ENCODE peak calls at places on chromosomes 1 and 21, in seven cellular contexts. B is keratinocyte; U is RWPE2; N is pancreas; P is CD8-positive, alpha-beta T cell; G is esophagus squamous epithelium; L is tibial nerve. E is an unnamed sample. For H3K27me3, the result is how much of the 10 kb centered on the place peaks cover.

GRCh38 chr1:51344602-51345299 is 14.4 kb upstream of the TTC39A start:
- DNase-seq in B (no peak), U (no peak), N (peak), P (no peak), G (no peak), L (no peak), E (no peak)

GRCh38 chr1:10726355-10726754 is 70.1 kb downstream of the CASZ1 start:
- DNase-seq in B (no peak), U (no peak), N (peak), P (no peak), G (no peak), L (no peak), E (peak)

GRCh38 chr1:238653693-238654321 is 732.6 kb upstream of the CHRM3 start:
- DNase-seq in B (no peak), U (no peak), N (no peak), P (no peak), G (no peak), L (no peak), E (no peak)

GRCh38 chr1:94672934-94673333 is 131.4 kb upstream of the F3 start:
- DNase-seq in B (no peak), U (no peak), N (no peak), P (no peak), G (no peak), L (no peak), E (no peak)

GRCh38 chr1:51630393-51630792 is 13.5 kb downstream of the OSBPL9 start:
- DNase-seq in B (no peak), U (no peak), N (no peak), P (no peak), G (no peak), L (no peak), E (no peak)

GRCh38 chr21:25657140-25657539 is 18.1 kb downstream of the JAM2 start:
- DNase-seq in B (no peak), U (no peak), N (no peak), P (no peak), G (no peak), L (no peak), E (no peak)

GRCh38 chr1:113818585-113818984 is 6.3 kb upstream of the RSBN1 start:
- DNase-seq in B (no peak), U (no peak), N (no peak), P (no peak), G (no peak), L (no peak), E (no peak)

GRCh38 chr1:170929835-170930554 is 5.3 kb upstream of the MROH9 start:
- DNase-seq in B (no peak), U (no peak), N (no peak), P (no peak), G (no peak), L (no peak), E (no peak)

GRCh38 chr1:225709101-225709500 is 56.2 kb upstream of the ENAH start:
- DNase-seq in B (peak), U (no peak), N (no peak), P (no peak), G (no peak), L (no peak), E (no peak)

GRCh38 chr21:44697811-44698734 is 1.1 kb downstream of the KRTAP10-12 start:
- DNase-seq in B (no peak), U (no peak), N (no peak), P (peak), G (no peak), L (no peak), E (no peak)

GRCh38 chr1:74733616-74734484 is 898 bp downstream of the TYW3 start:
- DNase-seq in B (peak), U (no peak), N (peak), P (no peak), G (no peak), L (no peak), E (no peak)

GRCh38 chr21:35619184-35619583 is 441.1 kb downstream of the SETD4 start:
- DNase-seq in B (peak), U (no peak), N (no peak), P (no peak), G (no peak), L (no peak), E (no peak)

GRCh38 chr21:35624896-35625295 is 435.4 kb downstream of the SETD4 start:
- DNase-seq in B (no peak), U (no peak), N (no peak), P (no peak), G (no peak), L (no peak), E (no peak)

GRCh38 chr21:35617491-35617890 is 442.8 kb downstream of the SETD4 start:
- DNase-seq in B (no peak), U (no peak), N (no peak), P (no peak), G (no peak), L (no peak), E (no peak)

GRCh38 chr21:35627462-35627861 is 432.9 kb downstream of the SETD4 start:
- DNase-seq in B (no peak), U (no peak), N (no peak), P (no peak), G (no peak), L (no peak), E (no peak)

DNA sequence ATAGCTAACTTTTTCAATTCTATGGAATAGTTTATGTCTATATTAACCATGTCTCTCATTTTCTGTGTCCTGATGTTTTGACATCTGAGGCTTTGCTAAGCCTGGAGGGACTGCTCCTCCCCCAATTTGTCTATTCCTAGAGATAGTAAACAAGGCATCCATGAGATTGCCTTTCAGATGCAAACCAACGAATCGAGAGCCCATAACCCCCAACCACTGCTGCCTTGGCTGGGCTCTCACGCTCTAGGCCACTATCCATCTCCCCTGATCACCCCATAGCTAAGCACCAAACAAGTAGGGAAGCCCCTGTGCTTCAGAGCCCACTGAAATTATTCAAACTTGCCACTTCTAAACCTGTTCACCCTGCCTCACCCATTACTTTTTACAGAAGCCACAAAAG is 437.7 kb downstream of the SETD4 start:
- DNase-seq in B (no peak), U (no peak), N (no peak), P (no peak), G (no peak), L (no peak), E (no peak)
- H3K4me3 ChIP-seq in B (no peak), U (no peak), N (no peak), P (no peak), G (no peak), L (no peak), E (no peak)

DNA sequence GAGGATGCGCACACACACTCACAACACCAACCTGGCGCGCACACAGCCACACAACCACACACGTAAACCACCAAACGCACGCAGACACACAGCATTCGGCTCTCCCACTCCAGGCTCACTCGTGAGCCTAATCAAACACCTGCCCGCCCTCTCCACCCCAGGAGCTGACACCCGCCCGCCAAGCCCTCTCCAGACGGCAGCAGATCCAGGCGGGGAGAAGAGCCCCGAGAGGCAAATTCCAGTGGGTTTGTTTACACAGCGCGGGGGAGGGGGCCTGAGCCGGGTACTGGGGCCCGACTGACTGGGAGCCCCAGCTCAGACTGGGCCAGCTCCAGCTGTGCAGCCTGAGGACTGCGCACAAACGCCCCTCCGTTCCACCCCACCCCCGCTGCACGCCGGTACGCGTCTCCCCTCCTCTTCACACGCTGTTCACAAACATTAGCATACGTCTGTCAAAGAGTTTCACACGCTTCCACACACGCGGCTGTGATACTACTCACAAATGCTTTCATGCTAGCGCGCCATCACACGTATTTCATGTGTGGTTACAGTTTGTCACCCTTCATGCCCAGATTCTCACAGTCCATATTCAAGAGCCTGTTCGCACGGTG is 1.1 kb upstream of the EFNA1 start:
- DNase-seq in B (no peak), U (peak), N (peak), P (peak), G (no peak), L (no peak), E (no peak)
- H3K27me3 ChIP-seq in B (under half), U (under half), N (under half), P (under half), G (under half), L (under half), E (under half)

GRCh38 chr21:37660709-37661108 is 255.5 kb downstream of the KCNJ6 start:
- DNase-seq in B (no peak), U (no peak), N (no peak), P (no peak), G (no peak), L (no peak), E (no peak)

GRCh38 chr21:37656899-37657298 is 259.4 kb downstream of the KCNJ6 start:
- DNase-seq in B (no peak), U (no peak), N (no peak), P (no peak), G (no peak), L (no peak), E (no peak)

GRCh38 chr21:37658121-37658993 is 257.9 kb downstream of the KCNJ6 start:
- DNase-seq in B (no peak), U (no peak), N (no peak), P (no peak), G (no peak), L (no peak), E (no peak)

GRCh38 chr21:37659874-37660273 is 256.4 kb downstream of the KCNJ6 start:
- DNase-seq in B (no peak), U (no peak), N (no peak), P (no peak), G (no peak), L (no peak), E (no peak)

DNA sequence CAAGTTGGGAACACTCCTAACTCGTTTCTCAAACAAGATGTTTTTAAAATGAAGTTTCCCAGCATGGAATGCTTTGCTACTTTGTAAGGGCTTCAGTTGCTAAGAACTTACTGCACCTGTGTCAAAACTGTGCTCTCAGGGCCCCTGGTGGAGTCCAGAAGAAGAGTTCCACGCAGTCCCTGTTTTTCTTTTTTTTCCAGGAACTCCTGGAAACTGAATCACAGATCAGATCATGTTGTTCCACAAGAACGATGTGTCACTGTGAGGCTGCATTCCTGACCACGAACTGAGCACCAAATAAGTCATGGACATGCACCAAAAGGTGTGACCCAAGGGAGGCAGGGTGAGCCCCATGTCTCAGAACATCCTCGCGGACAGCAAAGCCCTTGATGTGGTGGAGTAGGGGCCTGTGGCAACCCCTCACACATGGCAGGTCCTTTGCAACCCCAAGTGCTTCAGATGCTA is 257.2 kb downstream of the KCNJ6 start:
- DNase-seq in B (peak), U (no peak), N (peak), P (no peak), G (no peak), L (peak), E (peak)
- TF ChIP-seq CTCF in B (peak), U (peak), N (peak), P (no peak), G (peak), L (no peak), E (peak)

DNA sequence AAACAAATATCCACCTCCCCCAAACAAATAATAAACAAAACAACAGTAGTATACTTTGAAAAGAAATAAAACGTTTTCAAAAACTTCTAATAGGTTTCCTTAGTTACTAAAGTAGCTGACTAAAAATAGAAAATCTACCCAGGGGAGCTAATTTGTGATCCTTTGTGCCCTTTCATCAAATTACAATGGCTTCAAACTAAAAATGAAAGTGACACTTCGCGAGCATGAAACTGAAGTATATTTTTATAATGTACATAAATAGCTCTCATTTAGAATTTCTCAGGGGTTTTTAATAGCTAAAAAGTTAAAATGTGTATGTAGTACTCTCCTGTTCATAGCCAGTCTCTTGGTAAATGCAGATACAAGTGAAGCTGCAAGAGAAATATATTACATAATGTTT is 78.4 kb downstream of the BRINP3 start:
- DNase-seq in B (no peak), U (no peak), N (no peak), P (no peak), G (no peak), L (no peak), E (no peak)
- H3K4me3 ChIP-seq in B (no peak), U (no peak), N (no peak), P (no peak), G (no peak), L (no peak), E (no peak)

DNA sequence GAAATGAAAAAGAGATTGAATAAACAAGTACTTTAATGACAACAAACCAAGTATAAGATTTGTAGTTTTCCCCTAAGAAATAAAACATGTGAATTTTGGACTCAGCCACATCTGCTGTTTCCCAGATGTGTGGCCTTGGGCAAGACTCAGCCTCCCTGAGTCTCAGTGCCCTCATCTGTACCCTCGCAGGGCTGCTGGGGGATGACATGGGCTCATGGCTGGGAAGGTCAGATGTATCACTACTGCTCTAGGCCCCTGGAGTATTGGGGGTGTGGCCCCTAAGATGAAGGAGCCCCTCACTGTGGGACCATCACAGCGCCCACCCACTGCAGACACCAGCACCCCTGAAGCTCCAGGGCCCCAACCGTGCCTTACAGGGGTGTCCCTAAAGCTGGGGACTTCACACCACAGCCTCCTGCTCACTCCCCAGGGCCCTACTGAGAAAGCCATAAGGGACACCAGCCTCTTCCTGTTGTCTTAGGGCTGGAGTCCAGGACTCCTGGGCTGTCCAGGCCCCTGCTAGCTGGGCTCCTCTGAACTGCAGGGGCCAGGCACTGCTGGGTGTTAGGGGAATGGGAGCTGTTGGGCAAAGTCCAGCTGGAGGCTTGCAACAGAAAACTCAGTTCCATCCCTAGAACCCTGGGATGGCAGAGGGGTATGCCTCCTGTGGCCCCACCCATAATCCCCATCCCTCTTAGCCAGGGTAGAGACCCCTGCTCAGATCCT is 104.0 kb upstream of the WNT4 start:
- DNase-seq in B (no peak), U (no peak), N (no peak), P (no peak), G (no peak), L (no peak), E (no peak)
- H3K27me3 ChIP-seq in B (half or more), U (under half), N (under half), P (under half), G (half or more), L (under half), E (under half)

DNA sequence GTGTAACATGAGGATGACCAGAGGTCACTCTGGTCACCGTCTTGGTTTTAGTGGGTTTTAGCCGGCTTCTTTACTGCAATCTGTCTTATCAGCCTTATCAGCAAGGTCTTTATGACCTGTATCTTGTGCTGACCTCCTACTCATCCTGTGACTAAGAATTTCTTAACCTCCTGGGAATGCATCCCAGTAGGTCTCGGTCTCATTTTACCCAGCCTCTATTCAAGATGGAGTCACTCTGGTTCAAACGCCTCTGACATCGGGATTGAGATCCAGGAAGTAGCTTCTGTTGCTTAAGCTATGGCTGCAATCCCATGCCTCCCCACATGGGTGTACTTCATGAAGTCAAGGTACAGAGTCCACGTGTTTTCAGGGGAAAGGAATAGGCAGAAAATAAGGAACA is 19.9 kb downstream of the FMN2 start:
- DNase-seq in B (no peak), U (no peak), N (no peak), P (no peak), G (no peak), L (no peak), E (no peak)
- TF ChIP-seq CTCF in B (no peak), U (no peak), N (no peak), P (no peak), G (no peak), L (no peak), E (no peak)

DNA sequence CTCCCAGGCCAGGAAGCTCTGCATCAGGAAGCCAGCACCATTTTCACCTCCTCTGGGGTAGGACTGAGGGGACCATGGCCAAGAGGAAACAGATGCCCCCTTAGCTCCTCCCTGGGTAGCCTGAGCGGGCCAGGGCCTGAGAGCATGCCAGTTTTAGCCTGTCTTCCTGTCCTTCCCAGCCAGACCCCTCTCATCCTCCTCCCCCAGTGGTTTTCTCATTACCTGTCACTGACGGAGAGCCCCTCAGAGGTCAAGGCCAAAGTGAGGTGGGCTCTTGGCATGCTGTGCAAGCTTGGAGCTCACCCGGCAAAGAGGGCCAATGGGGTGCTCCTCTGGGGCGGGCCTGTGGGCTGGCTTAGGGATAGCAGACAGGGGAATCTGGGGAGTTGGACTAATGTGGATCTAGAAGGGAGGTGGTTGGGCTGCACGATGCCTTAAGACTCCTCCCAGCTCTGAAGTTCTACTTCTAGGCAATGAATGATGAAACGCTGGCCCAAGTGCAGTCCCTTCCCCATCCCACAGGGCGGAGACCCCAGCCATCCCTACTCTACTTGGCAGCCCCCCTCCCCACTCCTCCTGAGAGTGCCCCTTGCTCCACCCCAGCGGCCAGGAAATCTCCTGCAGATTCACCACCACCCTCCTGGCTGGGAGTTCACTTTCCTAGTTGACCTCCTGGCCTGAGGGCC is 9.5 kb upstream of the LMNA start:
- DNase-seq in B (no peak), U (no peak), N (no peak), P (no peak), G (no peak), L (no peak), E (no peak)
- H3K4me3 ChIP-seq in B (peak), U (no peak), N (no peak), P (peak), G (no peak), L (no peak), E (peak)

DNA sequence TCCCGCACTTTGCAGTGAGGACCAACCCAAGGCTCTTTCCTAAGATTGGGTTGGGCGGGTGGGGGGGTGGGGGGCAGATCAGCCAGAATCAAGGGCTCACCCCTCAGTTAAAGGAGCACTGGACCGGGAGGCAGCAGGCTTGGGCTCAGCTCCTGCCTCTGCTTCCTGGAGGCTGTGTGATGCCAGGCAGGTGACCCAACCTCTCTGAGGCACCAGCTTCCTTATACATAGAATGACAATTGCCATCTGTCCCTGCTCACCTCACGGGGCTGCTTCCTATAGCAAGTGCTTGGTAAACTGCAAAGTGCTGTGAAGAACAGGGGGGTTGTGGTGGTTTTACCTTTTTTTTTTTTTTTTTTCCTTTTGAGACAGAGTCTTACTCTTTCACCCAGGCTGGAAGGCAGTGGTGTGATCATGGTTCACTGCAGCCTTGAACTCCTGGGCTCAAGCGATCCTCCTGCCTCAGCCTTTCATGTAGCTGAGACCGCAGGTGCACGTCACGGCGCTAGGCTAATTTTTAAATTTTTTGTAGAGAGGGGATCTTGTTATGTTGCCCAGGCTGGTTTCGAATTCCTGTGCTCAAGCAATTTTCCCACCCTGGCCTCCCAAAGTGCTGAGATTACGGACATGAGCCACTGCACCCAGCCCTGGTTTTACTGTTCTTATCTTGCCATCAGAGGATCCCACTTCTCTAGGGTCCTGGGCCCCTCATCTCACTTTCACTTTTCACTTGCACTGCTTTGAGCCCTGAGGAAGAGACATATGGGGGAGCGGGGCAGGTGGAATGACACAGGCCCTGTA is 11.5 kb downstream of the KCNQ4 start:
- DNase-seq in B (no peak), U (no peak), N (no peak), P (no peak), G (no peak), L (no peak), E (no peak)
- H3K27me3 ChIP-seq in B (under half), U (under half), N (under half), P (under half), G (under half), L (under half), E (under half)

E was measured in thoracic aorta.